ENCODE peak calls at places on chromosomes 11 and 22, in ten cellular contexts. One of them, this sample, is unnamed.
A peak's percentile ranks its signal among the peaks of the same experiment; 100 is the strongest.

GRCh38 chr22:49975543-49976389 is 15.2 kb downstream of the PIM3 start:
- DNase-seq in heart right ventricle: no peak
- DNase-seq in right atrium auricular region: no peak
- DNase-seq in ascending aorta: peak; percentile 59
- DNase-seq in lower leg skin: peak; percentile 14
- DNase-seq in pancreas: peak; percentile 14
- DNase-seq in cardiac fibroblast: no peak
- DNase-seq in NB4: peak; percentile 19
- DNase-seq in A673: no peak
- DNase-seq in astrocyte of the spinal cord: no peak
- DNase-seq in this sample: no peak

GRCh38 chr11:12653729-12654128 is 20.5 kb upstream of the TEAD1 start:
- DNase-seq in ascending aorta: no peak
- DNase-seq in NB4: no peak
- DNase-seq in pancreas: no peak
- DNase-seq in heart right ventricle: no peak
- DNase-seq in cardiac fibroblast: no peak
- DNase-seq in A673: no peak
- DNase-seq in lower leg skin: no peak
- DNase-seq in astrocyte of the spinal cord: peak; percentile 40
- DNase-seq in right atrium auricular region: no peak
- DNase-seq in this sample: peak; percentile 77

GRCh38 chr22:49768077-49768476 is 59.6 kb downstream of the BRD1 start:
- DNase-seq in lower leg skin: no peak
- DNase-seq in pancreas: peak; percentile 6
- DNase-seq in cardiac fibroblast: no peak
- DNase-seq in A673: no peak
- DNase-seq in NB4: no peak
- DNase-seq in right atrium auricular region: no peak
- DNase-seq in heart right ventricle: no peak
- DNase-seq in astrocyte of the spinal cord: no peak
- DNase-seq in ascending aorta: peak; percentile 49
- DNase-seq in this sample: no peak

GRCh38 chr11:5004429-5005274 is 10.0 kb downstream of the OR51L1 start:
- DNase-seq in right atrium auricular region: no peak
- DNase-seq in lower leg skin: no peak
- DNase-seq in ascending aorta: no peak
- DNase-seq in pancreas: peak; percentile 62
- DNase-seq in cardiac fibroblast: peak; percentile 78
- DNase-seq in astrocyte of the spinal cord: peak; percentile 64
- DNase-seq in heart right ventricle: peak; percentile 34
- DNase-seq in A673: peak; percentile 59
- DNase-seq in NB4: peak; percentile 58
- DNase-seq in this sample: peak; percentile 82

GRCh38 chr11:32792948-32793475 is 1.4 kb downstream of the CCDC73 start:
- DNase-seq in right atrium auricular region: peak; percentile 72
- DNase-seq in ascending aorta: no peak
- DNase-seq in lower leg skin: peak; percentile 47
- DNase-seq in astrocyte of the spinal cord: peak; percentile 52
- DNase-seq in pancreas: peak; percentile 72
- DNase-seq in A673: peak; percentile 84
- DNase-seq in NB4: peak; percentile 60
- DNase-seq in cardiac fibroblast: peak; percentile 57
- DNase-seq in heart right ventricle: peak; percentile 51
- DNase-seq in this sample: peak; percentile 55

GRCh38 chr11:113275602-113276001 is 38.8 kb upstream of the TTC12 start:
- DNase-seq in cardiac fibroblast: no peak
- DNase-seq in heart right ventricle: no peak
- DNase-seq in right atrium auricular region: no peak
- DNase-seq in NB4: no peak
- DNase-seq in pancreas: no peak
- DNase-seq in astrocyte of the spinal cord: no peak
- DNase-seq in lower leg skin: no peak
- DNase-seq in A673: no peak
- DNase-seq in ascending aorta: no peak
- DNase-seq in this sample: no peak

GRCh38 chr11:126591966-126592489 is 236.5 kb downstream of the ST3GAL4 start:
- DNase-seq in astrocyte of the spinal cord: no peak
- DNase-seq in ascending aorta: no peak
- DNase-seq in lower leg skin: no peak
- DNase-seq in pancreas: no peak
- DNase-seq in heart right ventricle: no peak
- DNase-seq in cardiac fibroblast: no peak
- DNase-seq in NB4: no peak
- DNase-seq in right atrium auricular region: no peak
- DNase-seq in A673: no peak
- DNase-seq in this sample: no peak

GRCh38 chr11:83037877-83038276 is 33.8 kb downstream of the RAB30 start:
- DNase-seq in ascending aorta: no peak
- DNase-seq in heart right ventricle: no peak
- DNase-seq in astrocyte of the spinal cord: peak; percentile 49
- DNase-seq in right atrium auricular region: no peak
- DNase-seq in pancreas: no peak
- DNase-seq in NB4: no peak
- DNase-seq in A673: no peak
- DNase-seq in cardiac fibroblast: no peak
- DNase-seq in lower leg skin: no peak
- DNase-seq in this sample: no peak

GRCh38 chr11:10930224-10930960 is 72.5 kb upstream of the ZBED5 start:
- DNase-seq in ascending aorta: no peak
- DNase-seq in heart right ventricle: no peak
- DNase-seq in right atrium auricular region: no peak
- DNase-seq in lower leg skin: peak; percentile 13
- DNase-seq in pancreas: no peak
- DNase-seq in astrocyte of the spinal cord: peak; percentile 50
- DNase-seq in cardiac fibroblast: peak; percentile 37
- DNase-seq in NB4: no peak
- DNase-seq in A673: peak; percentile 45
- DNase-seq in this sample: peak; percentile 33
- H3K4me3 ChIP-seq in ascending aorta: peak overlapping the region; percentile 57
- H3K4me3 ChIP-seq in heart right ventricle: peak overlapping the region; percentile 73
- H3K4me3 ChIP-seq in right atrium auricular region: peak overlapping the region; percentile 51
- H3K4me3 ChIP-seq in lower leg skin: peak overlapping the region; percentile 47
- H3K4me3 ChIP-seq in pancreas: peak overlapping the region; percentile 38
- H3K4me3 ChIP-seq in astrocyte of the spinal cord: peak overlapping the region; percentile 49
- H3K4me3 ChIP-seq in cardiac fibroblast: peak overlapping the region; percentile 58
- H3K4me3 ChIP-seq in NB4: peak overlapping the region; percentile 21
- H3K4me3 ChIP-seq in A673: peak overlapping the region; percentile 71
- H3K4me3 ChIP-seq in this sample: peak overlapping the region; percentile 68

DNA sequence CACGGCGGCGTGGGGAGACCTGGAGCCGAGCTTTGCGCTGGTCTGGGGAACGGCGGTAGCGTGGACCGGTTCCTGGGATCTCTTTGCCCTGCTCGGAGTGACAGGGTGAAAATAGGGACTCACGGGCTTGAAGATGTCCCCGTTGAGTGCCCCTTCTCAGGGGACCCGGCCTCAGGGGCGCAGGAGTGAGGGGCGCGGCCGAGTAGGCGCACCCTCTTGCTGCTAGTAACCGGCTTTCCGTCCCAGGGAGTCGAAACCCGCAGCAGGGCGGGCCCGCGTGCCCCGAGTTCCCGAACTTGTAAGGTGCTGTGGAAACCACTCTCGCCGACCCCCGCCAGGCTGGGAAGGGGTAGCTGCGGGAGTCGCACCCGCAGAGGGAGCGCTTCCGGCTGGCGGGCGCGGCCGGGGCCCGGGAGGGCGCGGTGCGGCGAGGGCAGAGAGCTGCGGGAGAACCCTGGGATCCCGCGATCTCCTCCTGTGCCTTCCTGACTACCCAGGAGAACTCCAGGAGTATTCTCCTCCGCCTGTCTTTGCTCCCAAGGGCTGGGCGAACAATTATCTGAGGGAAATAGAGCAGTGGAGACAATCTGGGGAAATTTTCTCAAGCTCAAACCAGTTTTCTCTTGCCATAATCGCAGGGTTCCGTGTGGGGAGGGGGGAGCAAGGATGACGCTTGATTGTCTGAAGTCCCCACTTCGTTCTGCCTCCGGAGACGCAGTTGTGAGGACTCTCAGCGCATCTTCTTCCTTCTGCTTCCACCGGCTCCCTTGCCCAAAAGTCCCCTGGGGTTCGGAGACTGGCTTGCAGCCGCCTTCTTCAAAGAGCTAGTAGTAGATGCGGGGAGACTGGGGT is 673 bp downstream of the NELL1 start:
- DNase-seq in ascending aorta: no peak
- DNase-seq in right atrium auricular region: no peak
- DNase-seq in cardiac fibroblast: no peak
- DNase-seq in NB4: no peak
- DNase-seq in pancreas: no peak
- DNase-seq in lower leg skin: no peak
- DNase-seq in A673: peak; percentile 10
- DNase-seq in astrocyte of the spinal cord: no peak
- DNase-seq in heart right ventricle: no peak
- DNase-seq in this sample: no peak
- H3K4me3 ChIP-seq in ascending aorta: no peak overlapping the region
- H3K4me3 ChIP-seq in right atrium auricular region: no peak overlapping the region
- H3K4me3 ChIP-seq in cardiac fibroblast: no peak overlapping the region
- H3K4me3 ChIP-seq in NB4: no peak overlapping the region
- H3K4me3 ChIP-seq in pancreas: no peak overlapping the region
- H3K4me3 ChIP-seq in lower leg skin: no peak overlapping the region
- H3K4me3 ChIP-seq in A673: peak overlapping the region; percentile 35
- H3K4me3 ChIP-seq in astrocyte of the spinal cord: no peak overlapping the region
- H3K4me3 ChIP-seq in heart right ventricle: no peak overlapping the region
- H3K4me3 ChIP-seq in this sample: no peak overlapping the region

GRCh38 chr22:35624547-35624946 is 7.4 kb upstream of the MB start:
- DNase-seq in pancreas: no peak
- DNase-seq in ascending aorta: no peak
- DNase-seq in NB4: no peak
- DNase-seq in right atrium auricular region: no peak
- DNase-seq in cardiac fibroblast: no peak
- DNase-seq in lower leg skin: no peak
- DNase-seq in heart right ventricle: no peak
- DNase-seq in astrocyte of the spinal cord: no peak
- DNase-seq in A673: no peak
- DNase-seq in this sample: no peak

GRCh38 chr22:35625763-35626162 is 8.6 kb upstream of the MB start:
- DNase-seq in cardiac fibroblast: no peak
- DNase-seq in ascending aorta: no peak
- DNase-seq in A673: no peak
- DNase-seq in NB4: no peak
- DNase-seq in right atrium auricular region: no peak
- DNase-seq in astrocyte of the spinal cord: no peak
- DNase-seq in lower leg skin: no peak
- DNase-seq in pancreas: no peak
- DNase-seq in heart right ventricle: no peak
- DNase-seq in this sample: no peak

GRCh38 chr22:35628732-35629131 is 11.6 kb upstream of the MB start:
- DNase-seq in lower leg skin: no peak
- DNase-seq in astrocyte of the spinal cord: no peak
- DNase-seq in heart right ventricle: no peak
- DNase-seq in pancreas: no peak
- DNase-seq in cardiac fibroblast: no peak
- DNase-seq in A673: no peak
- DNase-seq in right atrium auricular region: no peak
- DNase-seq in NB4: no peak
- DNase-seq in ascending aorta: no peak
- DNase-seq in this sample: no peak

GRCh38 chr22:35629406-35630234 is 12.5 kb upstream of the MB start:
- DNase-seq in cardiac fibroblast: peak; percentile 99
- DNase-seq in lower leg skin: peak; percentile 65
- DNase-seq in astrocyte of the spinal cord: peak; percentile 98
- DNase-seq in heart right ventricle: peak; percentile 51
- DNase-seq in right atrium auricular region: peak; percentile 91
- DNase-seq in pancreas: peak; percentile 52
- DNase-seq in A673: peak; percentile 70
- DNase-seq in NB4: peak; percentile 93
- DNase-seq in ascending aorta: peak; percentile 94
- DNase-seq in this sample: peak; percentile 98

DNA sequence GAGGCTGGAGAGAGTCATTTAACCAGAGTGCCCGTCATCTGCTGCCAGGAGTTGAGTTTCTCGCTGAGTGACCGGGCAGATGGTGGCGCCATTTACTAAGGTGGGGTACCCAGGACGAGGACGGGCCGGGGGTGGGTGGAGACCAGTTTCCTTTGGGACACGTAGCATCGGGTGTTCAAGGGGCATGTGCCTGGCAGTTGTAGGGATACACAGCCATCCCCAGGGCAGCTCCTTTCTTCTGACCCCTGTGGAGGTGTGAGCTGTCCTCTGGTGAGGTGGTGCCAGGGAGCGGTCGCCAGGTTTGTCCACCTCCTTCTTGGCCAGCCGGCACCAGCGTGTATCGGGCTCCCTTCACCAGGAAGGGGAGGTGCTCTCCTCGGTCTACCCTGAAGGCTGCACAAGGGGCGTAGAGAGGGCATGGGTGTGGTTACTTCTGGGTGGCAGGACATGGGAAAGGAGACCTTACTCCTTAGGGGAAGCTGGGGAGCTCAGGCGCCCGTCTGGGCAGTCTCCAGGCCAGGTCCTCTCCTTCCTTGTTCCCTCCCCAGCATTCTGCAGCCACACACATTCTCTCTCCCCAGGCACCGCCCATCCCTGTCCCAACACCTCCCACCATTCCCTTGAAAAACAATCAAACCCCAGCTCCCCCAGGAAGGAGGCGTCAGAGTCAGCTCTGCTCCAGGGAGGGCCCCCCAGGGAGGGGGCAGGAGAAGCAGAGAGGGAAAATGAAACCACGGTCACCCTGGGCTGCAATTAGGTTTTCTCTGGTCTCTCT is 10.3 kb upstream of the MB start:
- DNase-seq in heart right ventricle: peak; percentile 85
- DNase-seq in pancreas: peak; percentile 80
- DNase-seq in cardiac fibroblast: peak; percentile 93
- DNase-seq in lower leg skin: peak; percentile 75
- DNase-seq in NB4: peak; percentile 76
- DNase-seq in A673: peak; percentile 90
- DNase-seq in right atrium auricular region: peak; percentile 90
- DNase-seq in astrocyte of the spinal cord: peak; percentile 96
- DNase-seq in ascending aorta: peak; percentile 88
- DNase-seq in this sample: peak; percentile 91
- H3K4me3 ChIP-seq in heart right ventricle: peak overlapping the region; percentile 58
- H3K4me3 ChIP-seq in pancreas: peak overlapping the region; percentile 23
- H3K4me3 ChIP-seq in cardiac fibroblast: peak overlapping the region; percentile 45
- H3K4me3 ChIP-seq in lower leg skin: peak overlapping the region; percentile 22
- H3K4me3 ChIP-seq in NB4: peak overlapping the region; percentile 40
- H3K4me3 ChIP-seq in A673: peak overlapping the region; percentile 49
- H3K4me3 ChIP-seq in right atrium auricular region: peak overlapping the region; percentile 47
- H3K4me3 ChIP-seq in astrocyte of the spinal cord: peak overlapping the region; percentile 51
- H3K4me3 ChIP-seq in ascending aorta: peak overlapping the region; percentile 63
- H3K4me3 ChIP-seq in this sample: peak overlapping the region; percentile 62

GRCh38 chr11:120565436-120566155 is 54.0 kb downstream of the GRIK4 start:
- DNase-seq in lower leg skin: no peak
- DNase-seq in ascending aorta: peak; percentile 31
- DNase-seq in A673: no peak
- DNase-seq in astrocyte of the spinal cord: no peak
- DNase-seq in cardiac fibroblast: peak; percentile 27
- DNase-seq in right atrium auricular region: no peak
- DNase-seq in NB4: no peak
- DNase-seq in heart right ventricle: no peak
- DNase-seq in pancreas: no peak
- DNase-seq in this sample: peak; percentile 25

GRCh38 chr11:120566176-120566575 is 54.6 kb downstream of the GRIK4 start:
- DNase-seq in pancreas: no peak
- DNase-seq in heart right ventricle: no peak
- DNase-seq in lower leg skin: no peak
- DNase-seq in cardiac fibroblast: peak; percentile 47
- DNase-seq in astrocyte of the spinal cord: peak; percentile 19
- DNase-seq in right atrium auricular region: no peak
- DNase-seq in A673: no peak
- DNase-seq in NB4: no peak
- DNase-seq in ascending aorta: no peak
- DNase-seq in this sample: peak; percentile 47

GRCh38 chr11:120562806-120563425 is 51.4 kb downstream of the GRIK4 start:
- DNase-seq in A673: no peak
- DNase-seq in pancreas: no peak
- DNase-seq in lower leg skin: no peak
- DNase-seq in cardiac fibroblast: no peak
- DNase-seq in astrocyte of the spinal cord: no peak
- DNase-seq in right atrium auricular region: no peak
- DNase-seq in heart right ventricle: peak; percentile 44
- DNase-seq in ascending aorta: peak; percentile 37
- DNase-seq in NB4: no peak
- DNase-seq in this sample: no peak

GRCh38 chr11:120564573-120565301 is 53.2 kb downstream of the GRIK4 start:
- DNase-seq in NB4: peak; percentile 81
- DNase-seq in lower leg skin: no peak
- DNase-seq in cardiac fibroblast: peak; percentile 45
- DNase-seq in A673: peak; percentile 26
- DNase-seq in pancreas: peak; percentile 21
- DNase-seq in ascending aorta: peak; percentile 63
- DNase-seq in right atrium auricular region: peak; percentile 76
- DNase-seq in astrocyte of the spinal cord: peak; percentile 25
- DNase-seq in heart right ventricle: peak; percentile 51
- DNase-seq in this sample: peak; percentile 31

GRCh38 chr11:120563698-120564572 is 52.4 kb downstream of the GRIK4 start:
- DNase-seq in heart right ventricle: peak; percentile 32
- DNase-seq in right atrium auricular region: no peak
- DNase-seq in pancreas: no peak
- DNase-seq in lower leg skin: no peak
- DNase-seq in ascending aorta: peak; percentile 53
- DNase-seq in astrocyte of the spinal cord: peak; percentile 15
- DNase-seq in NB4: peak; percentile 57
- DNase-seq in A673: peak; percentile 55
- DNase-seq in cardiac fibroblast: no peak
- DNase-seq in this sample: peak; percentile 41
- H3K4me3 ChIP-seq in heart right ventricle: peak overlapping the region; percentile 37
- H3K4me3 ChIP-seq in right atrium auricular region: peak overlapping the region; percentile 35
- H3K4me3 ChIP-seq in pancreas: no peak overlapping the region
- H3K4me3 ChIP-seq in lower leg skin: no peak overlapping the region
- H3K4me3 ChIP-seq in ascending aorta: peak overlapping the region; percentile 46
- H3K4me3 ChIP-seq in astrocyte of the spinal cord: no peak overlapping the region
- H3K4me3 ChIP-seq in NB4: no peak overlapping the region
- H3K4me3 ChIP-seq in A673: peak overlapping the region; percentile 47
- H3K4me3 ChIP-seq in cardiac fibroblast: peak overlapping the region; percentile 8
- H3K4me3 ChIP-seq in this sample: peak overlapping the region; percentile 43